ENCODE peak calls at places on chromosomes 1 and 21, in six cellular contexts. P, G, J, U, E and Q are unnamed samples.
A peak's percentile ranks its signal among the peaks of the same experiment; 100 is the strongest.

GRCh38 chr1:156705321-156705917 is at the start of gene CRABP2:
- DNase-seq in P (no peak), G (peak; percentile 66), J (no peak), U (peak; percentile 21), E (peak; percentile 37), Q (no peak)

GRCh38 chr1:194233069-194233468 is 1046.7 kb upstream of the B3GALT2 start:
- DNase-seq in P (no peak), G (no peak), J (no peak), U (no peak), E (peak; percentile 7), Q (no peak)

GRCh38 chr1:166026143-166026542 is 140.7 kb downstream of the FAM78B start:
- DNase-seq in P (no peak), G (no peak), J (no peak), U (no peak), E (no peak), Q (no peak)

GRCh38 chr1:186519981-186520380 is 59.1 kb upstream of the PDC start:
- DNase-seq in P (no peak), G (no peak), J (peak; percentile 29), U (no peak), E (no peak), Q (no peak)

GRCh38 chr21:34814529-34814951 is 145.7 kb downstream of the CLIC6 start:
- DNase-seq in P (no peak), G (no peak), J (no peak), U (no peak), E (no peak), Q (no peak)

GRCh38 chr1:245458234-245458633 is 303.4 kb downstream of the KIF26B start:
- DNase-seq in P (no peak), G (no peak), J (no peak), U (no peak), E (no peak), Q (no peak)

GRCh38 chr1:8009043-8010002 is 16.8 kb downstream of the ERRFI1 start:
- DNase-seq in P (no peak), G (no peak), J (no peak), U (no peak), E (peak; percentile 20), Q (no peak)

GRCh38 chr1:194102607-194103006 is 916.2 kb upstream of the B3GALT2 start:
- DNase-seq in P (no peak), G (no peak), J (no peak), U (no peak), E (no peak), Q (no peak)

GRCh38 chr1:148318123-148318899 is 164.8 kb downstream of the PPIAL4G start:
- DNase-seq in P (no peak), G (no peak), J (peak; percentile 36), U (peak; percentile 57), E (peak; percentile 40), Q (no peak)

GRCh38 chr21:31938330-31939301 is 65.8 kb downstream of the HUNK start:
- DNase-seq in P (no peak), G (no peak), J (no peak), U (no peak), E (no peak), Q (no peak)

GRCh38 chr1:225480825-225481434 is 53.1 kb upstream of the LBR start:
- DNase-seq in P (no peak), G (peak; percentile 92), J (no peak), U (peak; percentile 36), E (no peak), Q (peak; percentile 73)

GRCh38 chr1:212583082-212583615 is 25.4 kb upstream of the ATF3 start:
- DNase-seq in P (no peak), G (no peak), J (no peak), U (no peak), E (no peak), Q (no peak)

GRCh38 chr1:156383023-156383422 is 14.0 kb downstream of the RHBG start:
- DNase-seq in P (no peak), G (peak; percentile 67), J (peak; percentile 62), U (peak; percentile 50), E (peak; percentile 43), Q (peak; percentile 29)

GRCh38 chr1:173347276-173347675 is 129.9 kb upstream of the PRDX6 start:
- DNase-seq in P (no peak), G (no peak), J (no peak), U (no peak), E (no peak), Q (no peak)

GRCh38 chr1:202805886-202806511 is 2.2 kb downstream of the KDM5B start:
- DNase-seq in P (no peak), G (no peak), J (peak; percentile 28), U (no peak), E (peak; percentile 20), Q (no peak)

GRCh38 chr1:59413327-59413720 is 116.4 kb downstream of the FGGY start:
- DNase-seq in P (no peak), G (no peak), J (no peak), U (no peak), E (no peak), Q (no peak)

GRCh38 chr1:210850556-210850955 is 283.4 kb downstream of the KCNH1 start:
- DNase-seq in P (no peak), G (no peak), J (no peak), U (no peak), E (no peak), Q (no peak)

GRCh38 chr21:45447821-45448220 is 42.9 kb downstream of the COL18A1 start:
- DNase-seq in P (no peak), G (no peak), J (no peak), U (no peak), E (peak; percentile 57), Q (no peak)

GRCh38 chr1:198467907-198468306 is 72.6 kb downstream of the ATP6V1G3 start:
- DNase-seq in P (no peak), G (no peak), J (no peak), U (no peak), E (peak; percentile 70), Q (no peak)

GRCh38 chr21:44748621-44749020 is 37.2 kb upstream of the TSPEAR start:
- DNase-seq in P (no peak), G (no peak), J (no peak), U (no peak), E (no peak), Q (no peak)

GRCh38 chr21:34510148-34511142 is 1.6 kb downstream of the KCNE1 start:
- DNase-seq in P (no peak), G (peak; percentile 62), J (peak; percentile 81), U (no peak), E (peak; percentile 45), Q (peak; percentile 66)

GRCh38 chr1:211548321-211549091 is 30.5 kb downstream of the SLC30A1 start:
- DNase-seq in P (no peak), G (peak; percentile 82), J (no peak), U (no peak), E (no peak), Q (no peak)

GRCh38 chr1:7404046-7404742 is 366.9 kb upstream of the VAMP3 start:
- DNase-seq in P (no peak), G (no peak), J (no peak), U (no peak), E (no peak), Q (no peak)

GRCh38 chr1:179080866-179081695 is 789 bp upstream of the TOR3A start:
- DNase-seq in P (no peak), G (no peak), J (no peak), U (peak; percentile 11), E (no peak), Q (no peak)